ENCODE peak calls at places on chromosomes 2 and 18, in five cellular contexts. M is colonic mucosa, V is fibroblast of mammary gland, Z is GM06990, Q is heart left ventricle. S is an unnamed sample.

GRCh38 chr2:39743170-39743851 is 35.7 kb downstream of the THUMPD2 start:
- DNase-seq in M (no peak), Z (no peak), Q (no peak), V (peak), S (no peak)

GRCh38 chr18:74488864-74489263 is 7.3 kb upstream of the CNDP2 start:
- DNase-seq in Q (no peak), V (no peak), M (no peak), Z (no peak), S (no peak)

GRCh38 chr2:113283704-113284284 is 5.1 kb upstream of the PAX8 start:
- DNase-seq in Z (no peak), Q (no peak), M (peak), V (peak), S (no peak)

GRCh38 chr2:220034356-220035121 is 407.1 kb downstream of the SLC4A3 start:
- DNase-seq in V (peak), M (no peak), Q (no peak), Z (no peak), S (no peak)

GRCh38 chr2:191150451-191151314 is at the start of gene STAT4:
- DNase-seq in Z (peak), V (peak), M (peak), Q (peak), S (no peak)

GRCh38 chr2:111898703-111899514 is 502 bp downstream of the MERTK start:
- DNase-seq in Z (peak), M (no peak), V (no peak), Q (peak), S (peak)

GRCh38 chr2:239327536-239328305 is 73.1 kb downstream of the HDAC4 start:
- DNase-seq in V (peak), Z (peak), M (no peak), Q (no peak), S (no peak)

GRCh38 chr2:104849618-104850097 is 4.3 kb upstream of the POU3F3 start:
- DNase-seq in Z (no peak), M (peak), Q (peak), V (peak), S (peak)

GRCh38 chr2:20465716-20466391 is 19.0 kb downstream of the RHOB start:
- DNase-seq in V (no peak), Q (no peak), Z (no peak), M (no peak), S (no peak)

GRCh38 chr2:57570961-57571360 is 475.6 kb upstream of the VRK2 start:
- DNase-seq in Z (no peak), V (no peak), M (no peak), Q (no peak), S (no peak)

GRCh38 chr2:17482651-17483050 is 35.6 kb downstream of the RAD51AP2 start:
- DNase-seq in Q (no peak), V (no peak), Z (no peak), M (no peak), S (no peak)

GRCh38 chr2:223057545-223057944 is 5.6 kb downstream of the KCNE4 start:
- DNase-seq in Q (no peak), M (no peak), Z (no peak), V (peak), S (no peak)

GRCh38 chr2:226625951-226626350 is 173.7 kb downstream of the IRS1 start:
- DNase-seq in Z (no peak), V (no peak), Q (no peak), M (no peak), S (no peak)

GRCh38 chr2:85886585-85886984 is 2.2 kb downstream of the ST3GAL5 start:
- DNase-seq in V (peak), M (peak), Q (no peak), Z (no peak), S (peak)

GRCh38 chr2:234496835-234497591 is at the start of gene ARL4C:
- DNase-seq in Z (peak), M (peak), Q (peak), V (peak), S (peak)

GRCh38 chr2:82391386-82391785 is 2067.7 kb downstream of the SUCLG1 start:
- DNase-seq in Q (no peak), Z (no peak), M (no peak), V (no peak), S (no peak)

GRCh38 chr2:189580662-189581353 is at the start of gene SLC40A1:
- DNase-seq in V (peak), M (peak), Q (peak), Z (peak), S (peak)

GRCh38 chr2:207046642-207047213 is 107.4 kb downstream of the CPO start:
- DNase-seq in M (no peak), Z (no peak), Q (no peak), V (peak), S (no peak)

GRCh38 chr2:39608212-39608575 is 57.5 kb upstream of the TMEM178A start:
- DNase-seq in V (no peak), Z (no peak), Q (no peak), M (no peak), S (no peak)

DNA sequence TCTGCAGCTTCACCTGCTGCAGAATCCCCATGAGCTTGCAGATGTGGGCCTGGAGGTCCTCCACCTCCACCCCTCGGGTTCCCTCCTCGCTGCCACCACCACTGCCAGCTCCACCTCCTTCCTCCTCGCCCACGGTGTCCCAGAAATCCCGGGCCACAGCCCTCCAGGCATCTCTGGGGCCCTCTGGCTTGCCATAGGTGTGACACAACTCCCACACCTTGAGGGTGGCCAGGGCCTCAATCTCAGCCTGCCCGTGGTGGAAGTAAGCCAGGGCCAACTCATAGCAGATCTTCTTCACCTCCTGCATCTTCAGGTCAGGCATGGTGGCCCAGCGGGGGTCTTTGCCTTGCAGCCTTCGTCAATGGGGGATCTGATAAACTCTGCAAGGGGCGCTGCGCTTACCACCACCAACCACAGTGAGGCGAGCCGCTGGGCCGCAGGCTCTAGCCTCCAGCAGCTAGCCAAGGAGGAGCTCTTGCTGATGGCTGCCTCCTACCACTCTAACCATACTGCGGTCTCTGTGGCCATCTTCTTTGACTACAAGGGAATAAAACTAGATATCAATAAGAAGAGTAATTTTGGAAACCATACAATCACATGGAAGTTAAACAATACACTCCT is 36.1 kb upstream of the ANKRD62 start:
- DNase-seq in Z (no peak), Q (no peak), V (no peak), M (no peak), S (no peak)
- TF ChIP-seq CTCF in Z (no peak), Q (no peak), V (no peak), M (no peak), S (no peak)

DNA sequence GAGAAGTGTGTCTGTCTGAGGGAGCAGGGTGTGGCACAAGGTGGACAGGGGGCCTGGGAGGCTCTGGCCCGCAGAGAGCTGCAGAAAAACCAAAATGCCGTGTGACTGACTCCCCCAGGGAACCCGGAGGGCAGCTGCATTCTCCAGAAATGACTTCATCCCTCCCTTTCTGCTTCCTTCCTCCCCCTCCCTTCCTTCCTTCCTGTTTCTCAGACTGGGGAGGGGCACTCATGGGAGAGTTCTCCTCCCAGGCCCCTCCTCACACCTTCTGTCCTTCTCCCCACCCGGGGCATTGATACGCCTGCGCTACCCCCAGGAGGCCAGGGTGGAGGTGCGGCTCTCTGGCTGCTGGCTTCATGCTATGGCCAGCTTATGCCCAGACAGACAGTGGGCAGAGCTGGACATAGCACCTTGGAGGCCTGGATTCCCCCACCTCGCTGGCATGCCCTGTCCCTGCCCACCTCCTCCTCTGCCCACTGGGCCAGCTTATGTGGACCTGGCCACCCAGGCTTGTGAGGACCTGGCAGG is 8.2 kb upstream of the GPR17 start:
- DNase-seq in Z (no peak), M (no peak), V (peak), Q (peak), S (peak)
- TF ChIP-seq CTCF in Z (no peak), M (no peak), V (no peak), Q (no peak), S (no peak)

DNA sequence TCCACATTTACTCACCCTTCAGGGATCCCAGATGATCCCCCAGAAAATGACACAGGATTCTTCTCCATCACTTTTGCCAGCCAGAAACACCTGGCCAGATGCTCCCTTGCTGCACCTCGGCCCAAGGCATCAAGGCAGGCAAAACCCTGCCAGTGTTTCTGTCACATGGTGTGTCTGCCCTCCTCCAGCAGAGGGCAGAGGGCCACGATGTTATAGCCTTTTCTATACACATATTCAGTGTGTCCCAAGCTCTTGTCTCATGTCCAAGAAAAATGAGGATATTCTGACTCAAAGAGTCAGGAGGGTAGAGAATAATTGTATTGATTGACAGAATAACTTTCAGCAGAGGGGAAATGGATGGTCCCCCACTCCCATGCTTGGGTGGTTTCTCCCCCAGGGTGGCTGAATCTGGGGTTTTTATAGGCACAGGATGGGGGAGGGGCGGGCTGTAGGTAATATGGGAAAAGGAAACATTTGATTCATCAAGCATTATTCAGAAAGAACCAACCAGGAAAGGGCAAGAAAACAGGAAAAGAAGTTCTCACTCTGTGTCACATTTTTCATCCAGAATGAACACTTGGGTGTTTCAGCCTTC is 933.9 kb downstream of the TRIB2 start:
- DNase-seq in V (peak), M (no peak), Q (no peak), Z (no peak), S (no peak)
- TF ChIP-seq CTCF in V (no peak), M (no peak), Q (no peak), Z (peak), S (no peak)

GRCh38 chr18:46622999-46623398 is 34.0 kb downstream of the LOXHD1 start:
- DNase-seq in Z (no peak), V (peak), Q (no peak), M (no peak), S (no peak)
- TF ChIP-seq CTCF in Z (peak), V (peak), Q (no peak), M (no peak), S (no peak)

GRCh38 chr2:42976400-42976799 is 184.0 kb upstream of the HAAO start:
- DNase-seq in M (no peak), V (no peak), Q (peak), Z (no peak), S (no peak)

GRCh38 chr2:42974303-42974696 is 181.9 kb upstream of the HAAO start:
- DNase-seq in M (no peak), Z (no peak), V (no peak), Q (no peak), S (no peak)

GRCh38 chr2:42974697-42975357 is 182.4 kb upstream of the HAAO start:
- DNase-seq in M (peak), V (peak), Q (peak), Z (peak), S (peak)

GRCh38 chr2:42973771-42974170 is 181.4 kb upstream of the HAAO start:
- DNase-seq in Q (peak), V (peak), Z (no peak), M (no peak), S (no peak)

GRCh38 chr2:42975358-42975717 is 183.0 kb upstream of the HAAO start:
- DNase-seq in Q (no peak), V (no peak), M (no peak), Z (no peak), S (no peak)
- TF ChIP-seq CTCF in Q (no peak), V (no peak), M (no peak), Z (no peak), S (no peak)

GRCh38 chr2:230202430-230203109 is 17.2 kb downstream of the SP110 start:
- DNase-seq in Q (no peak), Z (peak), M (no peak), V (no peak), S (no peak)
- TF ChIP-seq CTCF in Q (no peak), Z (peak), M (no peak), V (no peak), S (no peak)

GRCh38 chr2:48905696-48906095 is 150.2 kb upstream of the LHCGR start:
- DNase-seq in Z (no peak), Q (no peak), V (no peak), M (no peak), S (no peak)

GRCh38 chr2:48901015-48901343 is 145.5 kb upstream of the LHCGR start:
- DNase-seq in Q (no peak), M (no peak), Z (no peak), V (no peak), S (no peak)

GRCh38 chr2:48900321-48901014 is 144.9 kb upstream of the LHCGR start:
- DNase-seq in V (peak), Z (no peak), Q (no peak), M (no peak), S (no peak)

GRCh38 chr2:48906640-48907039 is 151.1 kb upstream of the LHCGR start:
- DNase-seq in Z (no peak), Q (no peak), V (no peak), M (no peak), S (no peak)

DNA sequence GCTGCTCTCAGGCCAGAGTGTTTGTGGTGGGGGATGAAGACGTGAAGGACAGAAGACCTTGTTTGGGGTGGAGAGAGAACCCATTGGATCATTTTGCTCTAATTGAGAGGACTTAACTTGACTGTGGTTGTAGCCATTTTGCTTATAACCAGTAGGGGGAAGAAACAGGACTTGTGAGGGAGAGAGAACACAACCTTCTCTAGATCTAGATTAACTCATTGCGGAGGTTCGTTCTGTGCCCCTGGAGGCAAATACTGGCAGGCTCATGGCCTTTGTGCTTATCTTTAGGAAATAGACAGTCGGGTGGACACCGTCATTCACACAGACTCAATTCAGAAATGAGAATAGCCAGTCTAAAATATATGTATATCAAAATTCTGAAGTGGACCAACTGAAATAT is 147.0 kb upstream of the LHCGR start:
- DNase-seq in Z (no peak), M (no peak), V (no peak), Q (no peak), S (no peak)
- TF ChIP-seq CTCF in Z (no peak), M (no peak), V (peak), Q (no peak), S (no peak)

GRCh38 chr2:66548422-66548821 is 113.5 kb downstream of the MEIS1 start:
- DNase-seq in Z (no peak), Q (no peak), V (no peak), M (no peak), S (no peak)
- TF ChIP-seq CTCF in Z (no peak), Q (no peak), V (no peak), M (no peak), S (no peak)